ENCODE peak calls at places on chromosomes 16 and 17, in seven cellular contexts. S, J, B, H, P, W and G are unnamed samples.

GRCh38 chr17:13531701-13532100 is 70.0 kb downstream of the HS3ST3A1 start:
- DNase-seq in B (no peak), S (no peak), H (no peak), W (no peak), J (no peak), P (no peak), G (no peak)

GRCh38 chr17:2710804-2711607 is 558 bp downstream of the CLUH start:
- DNase-seq in J (peak), H (no peak), P (peak), S (no peak), B (no peak), W (no peak), G (no peak)

GRCh38 chr17:65071861-65072260 is 15.3 kb upstream of the GNA13 start:
- DNase-seq in B (no peak), J (no peak), P (no peak), H (no peak), W (no peak), S (no peak), G (no peak)

GRCh38 chr16:66267287-66268137 is 99.0 kb upstream of the CDH5 start:
- DNase-seq in P (no peak), B (no peak), S (no peak), W (no peak), H (no peak), J (no peak), G (no peak)

GRCh38 chr16:56094231-56094630 is 97.1 kb upstream of the GNAO1 start:
- DNase-seq in P (no peak), B (no peak), J (no peak), H (no peak), W (no peak), S (no peak), G (no peak)

GRCh38 chr16:28063047-28063521 is 430 bp downstream of the GSG1L start:
- DNase-seq in H (no peak), S (no peak), B (no peak), J (peak), P (no peak), W (no peak), G (no peak)

GRCh38 chr17:75308732-75309629 is 19.7 kb upstream of the SLC25A19 start:
- DNase-seq in S (no peak), J (no peak), P (peak), H (no peak), B (no peak), W (no peak), G (no peak)

GRCh38 chr16:70430667-70431536 is 8.0 kb downstream of the ST3GAL2 start:
- DNase-seq in H (no peak), S (no peak), P (no peak), W (no peak), J (no peak), B (no peak), G (no peak)

GRCh38 chr17:16437083-16437482 is 21.7 kb downstream of the TRPV2 start:
- DNase-seq in P (no peak), S (no peak), J (no peak), H (no peak), B (no peak), W (no peak), G (no peak)

GRCh38 chr16:2484898-2485508 is 10.1 kb downstream of the TBC1D24 start:
- DNase-seq in J (no peak), W (no peak), B (no peak), P (no peak), S (no peak), H (no peak), G (no peak)

GRCh38 chr17:81868674-81869220 is 2.4 kb downstream of the ARHGDIA start:
- DNase-seq in S (peak), J (peak), B (no peak), P (no peak), W (no peak), H (peak), G (no peak)

GRCh38 chr16:56824335-56824734 is 40.7 kb upstream of the SLC12A3 start:
- DNase-seq in P (peak), J (peak), W (no peak), H (no peak), B (no peak), S (no peak), G (no peak)

GRCh38 chr17:43171761-43172487 is 910 bp downstream of the NBR1 start:
- DNase-seq in B (no peak), P (no peak), J (peak), W (no peak), H (peak), S (peak), G (peak)

GRCh38 chr16:66881014-66881417 is 701 bp downstream of the PDP2 start:
- DNase-seq in P (no peak), W (no peak), H (no peak), J (no peak), B (no peak), S (no peak), G (no peak)

GRCh38 chr16:64705443-64705842 is 416.4 kb downstream of the CDH11 start:
- DNase-seq in W (no peak), B (no peak), P (no peak), H (no peak), S (no peak), J (no peak), G (peak)

GRCh38 chr16:75219838-75220237 is 1.1 kb downstream of the CTRB1 start:
- DNase-seq in B (no peak), S (no peak), P (no peak), J (no peak), H (no peak), W (no peak), G (no peak)

GRCh38 chr17:55699178-55699865 is 23.3 kb downstream of the TMEM100 start:
- DNase-seq in J (no peak), W (no peak), H (no peak), S (no peak), B (no peak), P (no peak), G (no peak)

GRCh38 chr17:72504783-72505182 is 384.0 kb downstream of the SOX9 start:
- DNase-seq in P (no peak), B (no peak), W (no peak), J (no peak), H (no peak), S (no peak), G (no peak)

GRCh38 chr17:72501404-72502110 is 380.7 kb downstream of the SOX9 start:
- DNase-seq in H (no peak), S (no peak), B (no peak), W (peak), J (no peak), P (peak), G (no peak)

GRCh38 chr17:72503556-72503955 is 382.7 kb downstream of the SOX9 start:
- DNase-seq in S (no peak), J (no peak), W (no peak), P (no peak), H (no peak), B (no peak), G (no peak)

GRCh38 chr17:72502940-72503341 is 382.1 kb downstream of the SOX9 start:
- DNase-seq in W (no peak), B (no peak), J (peak), P (no peak), S (no peak), H (no peak), G (no peak)

GRCh38 chr17:72502111-72502939 is 381.5 kb downstream of the SOX9 start:
- DNase-seq in W (no peak), J (peak), H (peak), B (no peak), P (no peak), S (no peak), G (no peak)
- H3K4me3 ChIP-seq in W (no peak), J (no peak), H (no peak), B (no peak), P (no peak), S (no peak), G (no peak)

DNA sequence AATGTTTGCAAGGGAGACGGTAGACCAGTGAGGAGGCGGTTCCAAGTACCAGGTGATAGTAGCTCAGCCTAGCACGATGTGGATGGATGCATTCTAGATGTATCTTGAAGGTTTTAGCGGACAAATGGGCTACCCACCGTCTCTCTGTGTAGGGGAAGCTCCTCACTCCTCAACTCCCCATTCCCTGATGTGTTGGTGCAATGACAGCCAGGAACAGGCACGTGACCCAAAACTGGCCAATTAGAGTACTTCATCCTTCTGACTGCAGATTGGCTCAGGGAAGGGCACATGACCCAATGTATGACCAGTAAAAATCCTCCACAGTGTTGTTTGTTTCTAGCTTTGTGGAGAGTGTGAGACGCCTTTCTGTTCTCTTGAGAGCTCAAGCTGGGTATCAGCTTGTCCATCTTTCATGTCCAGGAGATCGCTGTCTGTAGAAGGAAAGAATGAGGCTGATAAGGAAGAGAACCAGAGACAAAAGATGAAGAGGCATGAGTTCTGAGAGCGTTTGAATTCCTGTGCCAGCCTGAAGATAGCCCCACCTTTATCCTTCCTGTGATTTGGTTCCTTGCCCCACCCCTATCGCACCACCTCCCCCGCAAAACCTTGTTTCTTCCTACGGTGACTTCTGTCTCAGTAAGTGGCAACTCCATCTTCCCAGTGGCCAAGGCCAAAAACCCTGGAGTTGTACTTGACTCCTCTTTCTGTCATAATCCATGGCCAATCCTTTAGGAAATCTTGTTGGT is 2.3 kb upstream of the BORCS6 start:
- DNase-seq in B (no peak), J (peak), W (peak), H (peak), S (no peak), P (peak), G (peak)
- H3K4me3 ChIP-seq in B (no peak), J (peak), W (peak), H (peak), S (peak), P (no peak), G (peak)

GRCh38 chr17:79974786-79975497 is 60.7 kb downstream of the TBC1D16 start:
- DNase-seq in J (no peak), P (no peak), W (no peak), S (no peak), B (no peak), H (no peak), G (no peak)
- H3K4me3 ChIP-seq in J (no peak), P (no peak), W (no peak), S (no peak), B (no peak), H (no peak), G (no peak)

GRCh38 chr16:30367349-30368009 is 2.8 kb downstream of the TBC1D10B start:
- DNase-seq in S (no peak), P (no peak), B (no peak), H (no peak), J (no peak), W (no peak), G (no peak)
- H3K4me3 ChIP-seq in S (no peak), P (no peak), B (no peak), H (peak), J (peak), W (peak), G (peak)

GRCh38 chr16:54585094-54585493 is 298.5 kb upstream of the IRX3 start:
- DNase-seq in W (no peak), B (peak), H (no peak), P (no peak), S (no peak), J (no peak), G (no peak)
- H3K4me3 ChIP-seq in W (no peak), B (no peak), H (no peak), P (no peak), S (no peak), J (no peak), G (no peak)

DNA sequence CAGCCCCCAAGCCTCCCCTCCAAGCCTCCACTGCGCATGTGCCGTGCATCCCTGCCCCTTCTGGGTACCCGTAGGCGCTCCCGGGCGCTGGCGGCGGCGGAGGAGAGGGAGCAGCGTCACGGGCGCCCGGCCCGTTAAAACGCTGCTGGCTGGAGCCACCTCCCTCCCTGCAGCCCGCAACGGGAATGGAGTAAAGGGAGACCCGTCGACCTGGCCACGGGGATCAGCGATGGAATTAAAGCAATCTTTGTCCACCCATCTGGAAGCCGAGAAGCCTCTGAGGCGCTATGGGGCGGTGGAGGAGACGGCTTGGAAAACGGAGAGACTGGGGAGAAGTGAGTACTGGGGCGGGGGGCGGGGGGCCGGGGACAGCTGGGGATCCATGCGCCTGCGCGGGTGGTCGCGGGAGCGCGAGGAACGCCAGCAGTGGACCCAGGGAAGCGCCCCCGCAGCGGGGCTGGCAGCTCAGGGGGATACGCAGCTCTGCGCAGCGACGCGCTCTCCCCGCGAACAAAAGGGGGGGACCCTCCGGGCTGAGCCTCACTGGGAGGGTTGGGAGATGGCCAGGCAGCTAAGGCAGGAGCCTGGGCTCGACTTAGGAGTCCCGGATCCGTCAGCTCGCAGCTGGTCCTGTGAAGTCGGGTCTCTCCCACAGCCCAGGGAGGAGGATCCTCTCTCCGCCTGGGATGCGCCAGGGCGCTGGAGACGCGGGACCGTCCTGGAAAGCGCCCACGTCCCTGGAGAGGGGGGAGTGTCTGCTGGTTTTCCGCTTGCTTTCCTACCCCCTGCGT is at the start of gene BMERB1:
- DNase-seq in S (peak), H (no peak), W (peak), P (peak), J (peak), B (peak), G (no peak)
- H3K4me3 ChIP-seq in S (peak), H (peak), W (peak), P (peak), J (peak), B (peak), G (peak)

GRCh38 chr17:19769946-19770652 is 22.0 kb upstream of the ALDH3A1 start:
- DNase-seq in P (no peak), W (no peak), S (no peak), J (peak), B (no peak), H (peak), G (peak)
- H3K4me3 ChIP-seq in P (no peak), W (no peak), S (no peak), J (no peak), B (no peak), H (no peak), G (no peak)

DNA sequence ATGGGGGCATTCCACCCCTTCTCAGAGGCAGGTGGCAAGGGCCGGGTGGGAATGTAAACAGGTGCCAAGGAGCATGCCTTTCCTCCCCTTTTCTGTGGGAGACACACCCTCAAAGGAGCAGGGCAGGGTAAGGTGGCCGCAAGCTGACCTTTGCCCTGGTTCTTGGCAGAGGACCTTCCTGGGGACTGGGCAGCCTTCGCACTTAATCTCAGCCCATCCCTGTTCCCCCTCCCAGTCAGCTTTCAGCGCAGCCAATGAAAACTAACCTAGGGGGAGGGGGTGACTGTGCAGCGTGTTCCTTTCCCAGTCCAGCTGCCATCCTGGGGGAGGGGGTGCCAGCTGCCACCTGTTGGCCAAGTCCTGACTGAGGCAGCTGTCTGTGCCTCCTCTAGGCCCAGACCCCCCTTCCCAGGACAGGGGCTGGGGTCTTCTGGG is 2.8 kb downstream of the TRAF4 start:
- DNase-seq in P (peak), B (no peak), S (no peak), J (no peak), H (no peak), W (no peak), G (no peak)
- H3K4me3 ChIP-seq in P (no peak), B (no peak), S (peak), J (peak), H (peak), W (no peak), G (peak)